ENCODE peak calls at places on chromosome 16, in eight cellular contexts. S, J, A, F, R, H, M and E are unnamed samples.

GRCh38 chr16:3536271-3536671 is 35.5 kb downstream of the CLUAP1 start:
- DNase-seq in J (no peak), A (peak), R (no peak), M (no peak), H (no peak), F (peak), S (peak), E (no peak)

GRCh38 chr16:83967838-83968482 is at the start of gene NECAB2:
- DNase-seq in F (peak), H (peak), S (peak), M (no peak), R (no peak), A (no peak), J (peak), E (peak)

GRCh38 chr16:57279780-57280638 is 4.5 kb downstream of the PLLP start:
- DNase-seq in S (no peak), M (no peak), J (no peak), A (no peak), R (no peak), F (no peak), H (no peak), E (no peak)

GRCh38 chr16:50323335-50324011 is 45.3 kb downstream of the BRD7 start:
- DNase-seq in S (peak), H (no peak), R (no peak), F (peak), J (peak), M (no peak), A (peak), E (no peak)

GRCh38 chr16:11431915-11432465 is 86.7 kb downstream of the RMI2 start:
- DNase-seq in J (no peak), H (no peak), A (no peak), R (no peak), S (peak), F (peak), M (no peak), E (no peak)

GRCh38 chr16:49478107-49478506 is 104.5 kb downstream of the C16orf78 start:
- DNase-seq in A (no peak), F (no peak), R (peak), J (no peak), H (no peak), S (no peak), M (no peak), E (no peak)

GRCh38 chr16:57039148-57039812 is 49.9 kb downstream of the NLRC5 start:
- DNase-seq in R (no peak), M (no peak), A (peak), F (peak), J (no peak), H (no peak), S (peak), E (no peak)

GRCh38 chr16:53912155-53912554 is 208.2 kb downstream of the FTO start:
- DNase-seq in H (no peak), F (no peak), S (no peak), J (no peak), M (no peak), R (no peak), A (no peak), E (no peak)

GRCh38 chr16:15033309-15033707 is 22.6 kb downstream of the NTAN1 start:
- DNase-seq in R (peak), A (no peak), F (no peak), S (no peak), M (no peak), J (peak), H (no peak), E (no peak)

GRCh38 chr16:88453621-88454314 is 688 bp downstream of the ZFPM1 start:
- DNase-seq in M (no peak), H (no peak), S (no peak), R (no peak), A (no peak), J (no peak), F (no peak), E (peak)

GRCh38 chr16:67163164-67163902 is 1.2 kb upstream of the HSF4 start:
- DNase-seq in J (peak), F (peak), R (no peak), A (no peak), S (no peak), H (peak), M (peak), E (no peak)

GRCh38 chr16:2226245-2226793 is 2.9 kb downstream of the E4F1 start:
- DNase-seq in S (no peak), A (no peak), R (no peak), M (no peak), J (no peak), H (no peak), F (no peak), E (no peak)

DNA sequence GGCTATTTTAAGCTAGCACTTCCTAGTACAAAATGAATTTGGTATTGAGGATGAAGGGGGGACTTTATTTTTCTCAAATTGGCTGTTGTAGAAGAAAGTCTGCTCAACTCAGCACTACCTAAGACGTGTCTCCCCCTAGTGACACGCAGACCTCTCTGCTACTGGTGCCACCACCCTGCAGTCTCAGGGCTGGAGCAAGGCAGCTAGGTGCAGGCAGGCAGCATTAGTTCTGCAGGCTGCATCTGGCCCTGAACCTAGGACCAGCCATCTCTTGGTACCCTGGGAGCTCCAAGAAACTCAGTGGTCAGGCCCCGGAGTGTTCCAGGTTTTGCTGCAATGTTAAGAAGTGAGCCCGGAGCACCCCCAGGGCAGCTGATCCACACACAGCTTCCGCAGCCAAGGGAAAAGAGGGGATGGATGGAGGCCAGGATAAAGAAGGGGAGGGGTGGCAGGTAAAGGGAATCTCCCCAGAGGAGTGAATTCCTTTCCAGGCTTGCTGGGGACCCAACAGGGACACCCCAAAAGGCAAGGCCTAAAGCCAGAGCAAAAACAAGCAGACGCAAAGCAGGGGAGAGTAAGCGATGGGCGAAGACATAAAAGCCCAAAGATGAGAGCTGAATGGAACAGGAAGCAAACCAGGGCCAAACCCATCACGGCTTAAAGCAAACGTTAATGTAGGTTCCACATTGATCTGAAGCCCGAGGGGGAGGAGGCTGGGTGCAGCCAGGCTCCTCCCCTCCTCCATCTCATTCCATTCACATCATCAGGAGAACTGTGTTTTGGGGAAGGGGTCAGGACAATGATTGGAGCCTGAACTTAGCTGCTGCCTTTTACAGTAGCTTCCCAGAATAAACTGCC is 200.5 kb downstream of the ZFHX3 start:
- DNase-seq in A (peak), M (peak), J (peak), S (peak), R (no peak), F (peak), H (no peak), E (no peak)
- TF ChIP-seq CTCF in A (peak), M (no peak), J (peak), S (peak), R (peak), F (peak), H (peak), E (no peak)

GRCh38 chr16:89490386-89491237 is at the start of gene ANKRD11:
- DNase-seq in J (peak), S (peak), F (peak), H (peak), M (peak), A (peak), R (peak), E (peak)

GRCh38 chr16:89489731-89490385 is 503 bp downstream of the ANKRD11 start:
- DNase-seq in H (peak), S (no peak), R (peak), M (no peak), F (no peak), J (no peak), A (no peak), E (no peak)

GRCh38 chr16:89491974-89492687 is 1.8 kb upstream of the ANKRD11 start:
- DNase-seq in S (peak), H (no peak), A (no peak), F (no peak), R (no peak), M (no peak), J (peak), E (no peak)

GRCh38 chr16:89489040-89489721 is 1.2 kb downstream of the ANKRD11 start:
- DNase-seq in A (peak), S (peak), F (peak), J (peak), H (peak), R (peak), M (peak), E (peak)

GRCh38 chr16:89491238-89491869 is 993 bp upstream of the ANKRD11 start:
- DNase-seq in A (no peak), M (no peak), S (no peak), J (no peak), F (peak), H (peak), R (no peak), E (no peak)
- TF ChIP-seq CTCF in A (peak), M (no peak), S (peak), J (no peak), F (peak), H (peak), R (no peak), E (peak)

DNA sequence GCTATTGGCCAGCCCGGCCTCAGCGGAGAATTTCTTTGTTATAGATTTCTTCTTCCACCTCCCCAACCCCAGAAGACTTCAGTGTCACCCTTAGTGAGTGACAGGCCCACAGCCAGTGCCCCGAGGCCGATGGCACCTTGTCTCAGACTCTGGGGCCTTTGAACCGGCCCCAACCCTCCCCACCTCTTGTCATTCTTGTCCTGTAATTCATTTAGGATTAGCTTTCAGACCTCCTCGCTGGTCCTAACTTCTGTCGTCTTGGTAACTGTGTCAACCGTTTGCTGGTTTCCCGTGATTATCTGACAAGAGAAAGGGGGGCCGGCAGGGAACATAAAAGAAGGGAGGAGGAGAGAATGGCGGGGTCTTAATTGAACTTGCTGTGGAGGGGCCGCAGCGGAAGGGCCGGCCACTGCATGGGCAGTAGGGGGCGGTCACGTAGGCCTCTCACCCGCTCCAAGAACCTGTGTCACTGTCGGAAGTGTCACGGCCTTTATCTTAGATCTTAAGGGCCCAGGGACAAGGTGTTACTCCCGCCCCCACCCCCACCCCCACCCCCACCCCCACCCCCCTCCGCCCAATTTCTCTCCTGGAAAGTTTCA is 46.5 kb upstream of the GSE1 start:
- DNase-seq in S (no peak), H (no peak), R (no peak), M (no peak), J (no peak), A (no peak), F (no peak), E (no peak)
- TF ChIP-seq CTCF in S (no peak), H (no peak), R (no peak), M (no peak), J (peak), A (no peak), F (no peak), E (no peak)

DNA sequence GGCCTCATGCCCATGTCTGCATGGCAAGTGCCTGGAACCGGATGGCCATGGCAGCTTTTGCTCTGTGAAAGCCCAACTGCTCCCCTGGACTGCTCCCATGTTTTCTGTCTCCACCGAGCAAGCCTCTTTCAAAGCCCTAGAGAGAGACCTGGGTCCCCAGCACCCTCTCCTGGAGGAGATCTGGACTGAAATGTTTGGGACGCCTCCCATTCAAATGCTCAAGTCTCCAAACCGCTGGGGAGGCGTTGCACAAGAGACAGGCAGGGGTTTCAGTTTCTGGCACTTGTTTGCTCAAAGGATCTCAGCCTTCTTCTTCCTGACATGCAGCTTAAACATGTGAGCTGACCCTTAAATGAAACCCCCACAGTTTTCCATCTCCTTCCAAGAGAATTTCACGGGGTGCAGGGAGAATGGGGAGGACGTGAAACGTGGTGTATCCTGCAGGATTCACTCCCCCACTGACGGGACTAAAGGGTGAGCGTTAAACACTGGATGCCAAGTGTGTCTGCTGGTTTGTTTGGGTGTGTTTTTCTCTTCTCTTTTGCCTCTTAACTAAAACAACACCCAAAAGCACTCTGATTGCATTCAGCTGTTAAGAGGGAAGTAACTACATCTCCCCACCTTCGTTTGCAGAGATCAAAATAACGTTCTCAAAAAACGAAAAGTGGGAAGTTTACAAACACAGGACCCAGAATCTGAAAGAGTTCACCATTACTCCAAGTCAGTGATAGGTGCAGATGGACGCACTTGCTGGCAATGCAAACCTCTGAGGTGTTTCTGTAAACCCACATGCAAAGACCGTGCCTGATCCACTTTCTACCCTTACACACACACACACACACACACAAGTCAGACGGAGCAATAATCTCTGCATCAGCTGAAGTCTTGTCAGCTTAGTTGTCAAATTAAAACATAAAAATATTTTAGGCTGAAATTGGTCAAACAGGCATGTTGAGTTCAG is 256.9 kb downstream of the C16orf95 start:
- DNase-seq in J (no peak), M (peak), H (no peak), S (peak), F (peak), A (peak), R (no peak), E (no peak)
- TF ChIP-seq CTCF in J (no peak), M (no peak), H (no peak), S (peak), F (peak), A (peak), R (no peak), E (no peak)

DNA sequence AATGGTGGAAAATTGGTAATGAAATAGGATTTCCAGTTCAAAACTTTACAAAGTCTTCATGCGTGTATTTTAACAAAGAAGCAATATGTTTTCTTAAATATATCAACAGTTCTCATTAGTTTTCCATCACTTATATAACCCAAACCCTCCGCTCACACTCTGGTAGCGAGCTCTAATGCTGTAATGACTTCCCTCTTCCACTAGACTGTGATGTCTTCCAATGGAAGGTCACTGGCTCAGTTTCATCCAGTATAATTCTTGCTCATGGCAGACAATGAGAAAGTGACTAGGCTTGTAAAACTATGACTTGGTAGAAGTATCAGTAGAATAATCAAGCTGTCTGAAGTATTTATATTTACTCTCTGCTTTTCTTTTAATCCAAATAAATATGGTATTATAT is 32.8 kb downstream of the NETO2 start:
- DNase-seq in A (no peak), F (no peak), J (no peak), H (no peak), S (peak), M (no peak), R (no peak), E (no peak)
- TF ChIP-seq CTCF in A (no peak), F (no peak), J (peak), H (no peak), S (peak), M (no peak), R (no peak), E (no peak)